ENCODE peak calls at places on chromosome 1, in seven cellular contexts. One of them, this sample, is unnamed.

GRCh38 chr1:170967042-170967910 is 31.9 kb downstream of the MROH9 start:
- DNase-seq in OCI-LY7: peak; percentile 49
- DNase-seq in IMR-90: peak; percentile 63
- DNase-seq in spleen: no peak
- DNase-seq in heart right ventricle: peak; percentile 11
- DNase-seq in upper lobe of right lung: no peak
- DNase-seq in A673: peak; percentile 59
- DNase-seq in this sample: peak; percentile 44

GRCh38 chr1:178932966-178933603 is 62.2 kb upstream of the ANGPTL1 start:
- DNase-seq in OCI-LY7: no peak
- DNase-seq in IMR-90: no peak
- DNase-seq in spleen: no peak
- DNase-seq in heart right ventricle: no peak
- DNase-seq in upper lobe of right lung: no peak
- DNase-seq in A673: no peak
- DNase-seq in this sample: no peak

GRCh38 chr1:167456926-167457325 is 61.4 kb downstream of the CD247 start:
- DNase-seq in OCI-LY7: no peak
- DNase-seq in IMR-90: no peak
- DNase-seq in spleen: no peak
- DNase-seq in heart right ventricle: no peak
- DNase-seq in upper lobe of right lung: no peak
- DNase-seq in A673: no peak
- DNase-seq in this sample: no peak

GRCh38 chr1:54163051-54163450 is 10.3 kb upstream of the CDCP2 start:
- DNase-seq in OCI-LY7: no peak
- DNase-seq in IMR-90: no peak
- DNase-seq in spleen: peak; percentile 55
- DNase-seq in heart right ventricle: no peak
- DNase-seq in upper lobe of right lung: peak; percentile 23
- DNase-seq in A673: peak; percentile 14
- DNase-seq in this sample: no peak

GRCh38 chr1:199913313-199913712 is 114.2 kb upstream of the NR5A2 start:
- DNase-seq in OCI-LY7: no peak
- DNase-seq in IMR-90: no peak
- DNase-seq in spleen: no peak
- DNase-seq in heart right ventricle: no peak
- DNase-seq in upper lobe of right lung: no peak
- DNase-seq in A673: no peak
- DNase-seq in this sample: no peak

GRCh38 chr1:20732071-20732587 is 374 bp downstream of the SH2D5 start:
- DNase-seq in OCI-LY7: peak; percentile 67
- DNase-seq in IMR-90: peak; percentile 81
- DNase-seq in spleen: peak; percentile 88
- DNase-seq in heart right ventricle: no peak
- DNase-seq in upper lobe of right lung: peak; percentile 78
- DNase-seq in A673: peak; percentile 86
- DNase-seq in this sample: peak; percentile 19

GRCh38 chr1:20009212-20009611 is 29.8 kb upstream of the PLA2G2A start:
- DNase-seq in OCI-LY7: no peak
- DNase-seq in IMR-90: no peak
- DNase-seq in spleen: no peak
- DNase-seq in heart right ventricle: no peak
- DNase-seq in upper lobe of right lung: no peak
- DNase-seq in A673: no peak
- DNase-seq in this sample: no peak

GRCh38 chr1:212967767-212968166 is 17.4 kb downstream of the VASH2 start:
- DNase-seq in OCI-LY7: peak; percentile 48
- DNase-seq in IMR-90: peak; percentile 64
- DNase-seq in spleen: no peak
- DNase-seq in heart right ventricle: no peak
- DNase-seq in upper lobe of right lung: no peak
- DNase-seq in A673: peak; percentile 72
- DNase-seq in this sample: peak; percentile 42

GRCh38 chr1:27388337-27389005 is 4.0 kb upstream of the GPR3 start:
- DNase-seq in OCI-LY7: peak; percentile 76
- DNase-seq in IMR-90: no peak
- DNase-seq in spleen: peak; percentile 87
- DNase-seq in heart right ventricle: peak; percentile 72
- DNase-seq in upper lobe of right lung: peak; percentile 81
- DNase-seq in A673: peak; percentile 50
- DNase-seq in this sample: no peak

GRCh38 chr1:39571178-39571483 is 5.5 kb downstream of the PABPC4 start:
- DNase-seq in OCI-LY7: no peak
- DNase-seq in IMR-90: no peak
- DNase-seq in spleen: no peak
- DNase-seq in heart right ventricle: no peak
- DNase-seq in upper lobe of right lung: no peak
- DNase-seq in A673: no peak
- DNase-seq in this sample: no peak

GRCh38 chr1:39573736-39574624 is 2.6 kb downstream of the PABPC4 start:
- DNase-seq in OCI-LY7: peak; percentile 15
- DNase-seq in IMR-90: peak; percentile 67
- DNase-seq in spleen: no peak
- DNase-seq in heart right ventricle: peak; percentile 47
- DNase-seq in upper lobe of right lung: no peak
- DNase-seq in A673: no peak
- DNase-seq in this sample: peak; percentile 52

GRCh38 chr1:39572379-39573096 is 4.1 kb downstream of the PABPC4 start:
- DNase-seq in OCI-LY7: no peak
- DNase-seq in IMR-90: no peak
- DNase-seq in spleen: no peak
- DNase-seq in heart right ventricle: no peak
- DNase-seq in upper lobe of right lung: no peak
- DNase-seq in A673: no peak
- DNase-seq in this sample: no peak

GRCh38 chr1:39574646-39575045 is 1.9 kb downstream of the PABPC4 start:
- DNase-seq in OCI-LY7: no peak
- DNase-seq in IMR-90: peak; percentile 35
- DNase-seq in spleen: no peak
- DNase-seq in heart right ventricle: no peak
- DNase-seq in upper lobe of right lung: no peak
- DNase-seq in A673: no peak
- DNase-seq in this sample: peak; percentile 7

GRCh38 chr1:39573097-39573465 is 3.5 kb downstream of the PABPC4 start:
- DNase-seq in OCI-LY7: no peak
- DNase-seq in IMR-90: no peak
- DNase-seq in spleen: no peak
- DNase-seq in heart right ventricle: no peak
- DNase-seq in upper lobe of right lung: no peak
- DNase-seq in A673: no peak
- DNase-seq in this sample: no peak
- H3K36me3 ChIP-seq in OCI-LY7: peaks cover 81% of the 10 kb centered on the region
- H3K36me3 ChIP-seq in IMR-90: peaks cover 53% of the 10 kb centered on the region
- H3K36me3 ChIP-seq in spleen: peaks cover 44% of the 10 kb centered on the region
- H3K36me3 ChIP-seq in heart right ventricle: peaks cover 70% of the 10 kb centered on the region
- H3K36me3 ChIP-seq in upper lobe of right lung: peaks cover 48% of the 10 kb centered on the region
- H3K36me3 ChIP-seq in A673: peaks cover 53% of the 10 kb centered on the region
- H3K36me3 ChIP-seq in this sample: peaks cover 55% of the 10 kb centered on the region

DNA sequence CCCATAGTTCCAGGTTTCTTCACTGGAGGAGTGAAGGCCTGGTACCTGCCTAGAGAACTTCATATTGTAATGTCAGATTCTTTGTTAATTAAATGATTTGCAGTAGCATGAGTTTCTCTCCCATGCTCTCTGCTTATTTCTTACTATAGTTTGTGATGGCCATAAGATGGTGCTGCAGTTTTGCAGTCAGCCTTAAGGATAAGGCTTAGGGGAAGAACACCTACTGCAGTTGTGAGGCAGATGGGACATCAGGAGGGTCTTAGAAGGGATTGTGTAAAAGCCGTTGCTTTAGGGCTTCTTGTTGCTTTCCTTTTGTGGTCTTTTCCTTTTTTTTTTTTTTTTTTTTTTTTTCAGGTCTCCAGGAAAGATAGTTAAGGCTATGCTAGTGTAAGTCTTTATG is 61.8 kb downstream of the MACF1 start:
- DNase-seq in OCI-LY7: peak; percentile 51
- DNase-seq in IMR-90: no peak
- DNase-seq in spleen: no peak
- DNase-seq in heart right ventricle: no peak
- DNase-seq in upper lobe of right lung: no peak
- DNase-seq in A673: peak; percentile 65
- DNase-seq in this sample: no peak
- TF ChIP-seq CTCF in OCI-LY7: peak; percentile 69
- TF ChIP-seq CTCF in IMR-90: peak; percentile 7
- TF ChIP-seq CTCF in spleen: no peak
- TF ChIP-seq CTCF in heart right ventricle: no peak
- TF ChIP-seq CTCF in upper lobe of right lung: no peak
- TF ChIP-seq CTCF in A673: peak; percentile 62
- TF ChIP-seq CTCF in this sample: peak; percentile 17

DNA sequence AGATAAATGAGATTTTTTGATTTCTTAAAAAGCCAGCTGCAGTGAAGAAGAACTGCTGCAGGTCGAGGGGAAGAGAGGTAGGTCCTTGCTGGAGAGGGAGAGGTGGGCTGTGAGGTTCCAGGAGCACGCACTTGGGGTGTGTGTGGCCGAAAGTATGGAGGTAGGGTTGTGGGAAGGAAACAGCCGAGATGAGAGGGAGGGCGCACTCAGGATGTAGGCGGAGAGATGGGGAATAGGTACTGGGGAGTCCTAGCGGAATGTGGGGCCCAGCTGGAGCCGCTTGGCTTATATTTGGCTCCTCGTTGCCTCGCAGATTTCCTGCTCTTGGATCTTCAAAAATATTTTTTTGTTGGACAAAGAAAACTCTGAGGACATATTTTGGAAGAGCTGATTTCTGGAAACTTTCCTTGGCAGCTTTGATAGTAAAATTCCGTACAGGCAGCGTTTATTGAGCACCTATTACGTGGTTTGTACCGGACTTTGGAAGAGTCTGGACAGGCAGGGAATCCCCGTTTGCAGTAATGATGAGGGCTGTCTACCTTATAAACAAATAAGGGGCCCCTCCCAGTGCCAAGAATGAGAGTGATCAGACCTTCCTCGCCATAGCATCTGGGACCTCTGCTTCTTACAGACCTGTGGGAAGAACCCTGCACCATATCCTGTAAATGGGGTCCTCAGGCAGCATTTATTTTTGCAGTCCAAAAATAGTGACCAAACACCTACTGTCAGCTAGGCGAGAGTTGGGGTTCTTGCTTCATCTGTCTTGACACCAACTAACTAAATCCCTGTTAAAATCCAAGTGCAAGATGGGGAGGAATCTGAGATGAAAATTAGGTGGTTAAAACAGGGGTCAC is 1.5 kb downstream of the LRRC8D start:
- DNase-seq in OCI-LY7: peak; percentile 36
- DNase-seq in IMR-90: no peak
- DNase-seq in spleen: peak; percentile 81
- DNase-seq in heart right ventricle: no peak
- DNase-seq in upper lobe of right lung: no peak
- DNase-seq in A673: no peak
- DNase-seq in this sample: no peak
- H3K27ac ChIP-seq in OCI-LY7: peak overlapping the region; percentile 89
- H3K27ac ChIP-seq in IMR-90: no peak overlapping the region
- H3K27ac ChIP-seq in spleen: peak overlapping the region; percentile 89
- H3K27ac ChIP-seq in heart right ventricle: peak overlapping the region; percentile 86
- H3K27ac ChIP-seq in upper lobe of right lung: peak overlapping the region; percentile 83
- H3K27ac ChIP-seq in A673: peak overlapping the region; percentile 89
- H3K27ac ChIP-seq in this sample: no peak overlapping the region

GRCh38 chr1:41044197-41044596 is 22.7 kb upstream of the SLFNL1 start:
- DNase-seq in OCI-LY7: no peak
- DNase-seq in IMR-90: no peak
- DNase-seq in spleen: no peak
- DNase-seq in heart right ventricle: no peak
- DNase-seq in upper lobe of right lung: no peak
- DNase-seq in A673: no peak
- DNase-seq in this sample: no peak
- H3K36me3 ChIP-seq in OCI-LY7: peaks cover 55% of the 10 kb centered on the region
- H3K36me3 ChIP-seq in IMR-90: peaks cover 29% of the 10 kb centered on the region
- H3K36me3 ChIP-seq in spleen: peaks cover 40% of the 10 kb centered on the region
- H3K36me3 ChIP-seq in heart right ventricle: peaks cover 53% of the 10 kb centered on the region
- H3K36me3 ChIP-seq in upper lobe of right lung: peaks cover 15% of the 10 kb centered on the region
- H3K36me3 ChIP-seq in A673: peaks cover 20% of the 10 kb centered on the region
- H3K36me3 ChIP-seq in this sample: peaks cover 2% of the 10 kb centered on the region

GRCh38 chr1:6627841-6628545 is 3.3 kb downstream of the THAP3 start:
- DNase-seq in OCI-LY7: no peak
- DNase-seq in IMR-90: no peak
- DNase-seq in spleen: no peak
- DNase-seq in heart right ventricle: no peak
- DNase-seq in upper lobe of right lung: no peak
- DNase-seq in A673: no peak
- DNase-seq in this sample: no peak
- TF ChIP-seq CTCF in OCI-LY7: no peak
- TF ChIP-seq CTCF in IMR-90: no peak
- TF ChIP-seq CTCF in spleen: no peak
- TF ChIP-seq CTCF in heart right ventricle: no peak
- TF ChIP-seq CTCF in upper lobe of right lung: no peak
- TF ChIP-seq CTCF in A673: no peak
- TF ChIP-seq CTCF in this sample: no peak